ENCODE peak calls at places on chromosomes 11 and 22, in six cellular contexts. M is AG04450; O is CD4-positive, alpha-beta T cell; W is GM23338; K is Caco-2; Z is HFFc6. V is an unnamed sample.

GRCh38 chr22:49415219-49415951 is 412.3 kb downstream of the BRD1 start:
- DNase-seq in M (no peak), O (no peak), W (no peak), K (no peak), Z (no peak), V (no peak)

GRCh38 chr11:43737194-43737575 is 56.6 kb downstream of the HSD17B12 start:
- DNase-seq in M (no peak), O (no peak), W (no peak), K (no peak), Z (no peak), V (no peak)

GRCh38 chr22:36422287-36423014 is 34.7 kb upstream of the MYH9 start:
- DNase-seq in M (no peak), O (no peak), W (no peak), K (peak), Z (no peak), V (no peak)

GRCh38 chr11:65646921-65647701 is 9.2 kb downstream of the SIPA1 start:
- DNase-seq in M (no peak), O (no peak), W (peak), K (peak), Z (no peak), V (peak)

GRCh38 chr11:27402450-27402849 is 39.4 kb upstream of the CCDC34 start:
- DNase-seq in M (no peak), O (no peak), W (no peak), K (no peak), Z (no peak), V (no peak)

GRCh38 chr11:57541099-57541670 is 3.8 kb downstream of the SMTNL1 start:
- DNase-seq in M (no peak), O (no peak), W (no peak), K (no peak), Z (no peak), V (no peak)

GRCh38 chr11:66414120-66414934 is 6.5 kb upstream of the NPAS4 start:
- DNase-seq in M (no peak), O (no peak), W (peak), K (no peak), Z (no peak), V (no peak)

GRCh38 chr11:101470414-101470813 is 113.4 kb downstream of the TRPC6 start:
- DNase-seq in M (no peak), O (no peak), W (no peak), K (peak), Z (no peak), V (no peak)

GRCh38 chr11:47552581-47553416 is at the start of gene CELF1:
- DNase-seq in M (peak), O (peak), W (peak), K (peak), Z (peak), V (peak)

GRCh38 chr11:47552086-47552580 is 799 bp downstream of the CELF1 start:
- DNase-seq in M (no peak), O (no peak), W (peak), K (peak), Z (peak), V (peak)

GRCh38 chr11:47550288-47551052 is 2.5 kb downstream of the CELF1 start:
- DNase-seq in M (no peak), O (no peak), W (no peak), K (no peak), Z (no peak), V (no peak)

GRCh38 chr11:47553417-47553746 is 450 bp upstream of the CELF1 start:
- DNase-seq in M (no peak), O (no peak), W (no peak), K (no peak), Z (peak), V (no peak)

DNA sequence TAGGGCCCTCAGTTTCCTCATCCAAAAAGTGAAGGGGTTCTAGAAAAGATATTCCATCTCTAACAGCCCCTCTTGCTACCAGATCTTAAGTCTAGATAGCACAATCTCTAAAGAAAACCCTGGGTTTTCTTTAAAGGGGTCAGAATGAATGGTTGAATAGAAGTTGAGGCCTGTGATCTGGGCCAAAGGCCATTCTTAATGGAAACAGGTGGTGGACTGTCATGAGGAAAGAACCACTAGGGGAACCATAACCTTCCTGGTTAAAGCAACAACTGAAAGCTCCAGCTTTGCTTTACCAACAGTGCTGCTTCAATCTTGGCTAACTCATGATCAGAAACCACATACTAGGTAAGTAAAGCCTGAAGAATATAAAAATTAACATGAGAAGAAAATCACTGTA is 1.8 kb downstream of the CELF1 start:
- DNase-seq in M (no peak), O (no peak), W (peak), K (peak), Z (peak), V (no peak)
- TF ChIP-seq CTCF in M (peak), O (peak), W (peak), K (peak), Z (peak), V (peak)

DNA sequence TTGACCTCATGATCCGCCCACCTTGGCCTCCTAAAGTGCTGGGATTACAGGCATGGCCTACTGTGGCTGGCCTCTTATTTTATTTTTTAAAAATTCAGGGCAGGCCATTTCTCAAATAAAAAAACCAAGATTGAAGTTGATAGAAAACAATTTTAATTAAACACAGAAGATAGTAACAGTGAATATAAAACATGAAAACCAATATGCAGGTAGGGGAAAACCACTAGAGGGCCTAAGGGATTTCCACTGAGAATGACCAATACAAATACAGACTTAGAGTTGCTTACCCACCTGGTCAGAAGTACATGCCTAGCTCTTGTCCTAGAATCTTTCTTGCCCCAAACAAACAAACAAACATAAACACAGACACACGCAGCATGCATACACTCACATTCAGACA is 1.7 kb upstream of the RTCB start:
- DNase-seq in M (peak), O (no peak), W (peak), K (peak), Z (peak), V (no peak)
- TF ChIP-seq CTCF in M (peak), O (no peak), W (peak), K (peak), Z (peak), V (peak)

GRCh38 chr11:340539-341512 is 20.2 kb upstream of the IFITM3 start:
- DNase-seq in M (no peak), O (no peak), W (peak), K (no peak), Z (no peak), V (no peak)
- TF ChIP-seq CTCF in M (no peak), O (no peak), W (no peak), K (no peak), Z (no peak), V (no peak)

GRCh38 chr11:16169541-16169940 is 186.8 kb downstream of the SOX6 start:
- DNase-seq in M (no peak), O (no peak), W (peak), K (no peak), Z (peak), V (no peak)
- TF ChIP-seq CTCF in M (peak), O (no peak), W (no peak), K (no peak), Z (peak), V (no peak)

DNA sequence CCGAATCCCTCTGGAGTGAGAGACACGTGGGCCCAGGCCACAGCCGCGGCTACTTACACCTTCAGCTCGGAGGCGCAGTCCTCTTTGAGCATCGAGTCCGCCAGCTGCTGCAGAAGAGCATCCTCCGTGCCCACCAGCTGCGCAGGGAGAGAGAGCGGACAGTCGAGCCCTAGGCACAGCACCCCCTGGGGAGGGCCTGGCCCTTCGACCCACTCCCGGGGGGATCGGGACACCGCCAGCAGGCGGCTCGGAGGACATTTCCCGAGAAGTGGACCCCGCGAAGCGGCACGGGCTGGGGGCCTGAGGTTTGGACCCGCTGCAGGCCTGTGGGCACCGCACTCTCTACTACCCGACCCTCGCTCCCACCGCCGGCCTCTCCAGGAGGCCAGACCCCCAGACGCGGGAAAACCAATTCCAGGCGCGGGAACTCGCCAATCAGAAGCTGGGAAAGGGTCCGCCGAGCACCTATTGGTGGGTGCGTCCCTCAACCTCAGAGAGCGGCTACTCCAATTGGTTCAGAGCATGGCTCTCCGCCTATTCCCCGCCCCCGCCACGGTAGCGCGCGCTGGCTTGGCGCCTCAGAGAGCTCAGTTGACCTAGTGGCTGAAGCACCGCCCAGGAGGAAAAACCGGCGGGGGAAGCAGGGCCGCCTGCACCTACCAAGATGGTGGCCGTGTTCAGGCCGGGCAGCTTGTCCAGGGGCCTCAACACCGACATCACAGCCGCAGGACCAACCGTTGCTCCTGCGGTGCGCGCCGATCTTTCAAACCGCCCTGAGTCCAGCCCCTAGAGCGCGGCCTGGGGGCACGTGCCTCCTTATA is at the start of gene CENPM:
- DNase-seq in M (peak), O (peak), W (peak), K (peak), Z (peak), V (peak)
- TF ChIP-seq CTCF in M (peak), O (peak), W (no peak), K (peak), Z (peak), V (no peak)

DNA sequence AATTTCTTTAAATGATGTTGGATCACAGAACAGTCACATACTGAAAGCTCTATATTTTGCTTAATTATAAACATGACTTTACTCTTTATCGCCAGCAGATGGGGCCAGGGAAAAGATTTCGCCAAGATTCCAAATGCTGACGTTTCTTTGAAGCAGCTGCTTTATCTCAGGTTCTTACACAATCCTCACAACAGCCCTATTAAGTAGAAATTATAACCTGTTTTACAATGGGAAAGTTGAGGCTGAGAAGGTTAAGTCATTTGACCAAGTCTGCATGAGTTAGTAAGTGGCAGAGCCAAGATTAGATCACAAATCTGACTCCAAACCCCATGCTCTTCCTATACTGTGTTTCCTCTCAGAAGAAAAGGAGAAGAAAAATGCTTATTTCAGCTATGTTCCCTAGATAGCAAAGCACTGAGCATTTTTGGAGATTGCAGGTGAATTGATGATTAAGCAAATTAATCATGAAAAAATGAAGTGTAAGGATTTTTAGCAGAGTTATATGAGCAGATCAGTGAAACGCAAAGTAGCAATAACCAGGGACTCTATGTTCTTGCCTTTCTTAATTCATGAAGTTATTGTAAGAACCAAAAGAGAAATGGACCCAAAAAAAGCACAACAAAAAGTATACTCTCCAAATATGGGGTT is 79.0 kb downstream of the AASDHPPT start:
- DNase-seq in M (peak), O (no peak), W (peak), K (peak), Z (peak), V (no peak)
- TF ChIP-seq CTCF in M (peak), O (peak), W (peak), K (peak), Z (peak), V (peak)

GRCh38 chr22:22810018-22810427 is 77.6 kb upstream of the IGLL5 start:
- DNase-seq in M (no peak), O (peak), W (no peak), K (peak), Z (no peak), V (no peak)
- TF ChIP-seq CTCF in M (peak), O (no peak), W (peak), K (peak), Z (no peak), V (no peak)

GRCh38 chr11:62715150-62716130 is 8.0 kb downstream of the GNG3 start:
- DNase-seq in M (no peak), O (no peak), W (peak), K (no peak), Z (no peak), V (no peak)

GRCh38 chr11:62712413-62712812 is 4.9 kb downstream of the GNG3 start:
- DNase-seq in M (no peak), O (no peak), W (no peak), K (no peak), Z (no peak), V (no peak)

GRCh38 chr11:62716206-62716605 is 8.7 kb downstream of the GNG3 start:
- DNase-seq in M (no peak), O (no peak), W (no peak), K (no peak), Z (no peak), V (no peak)

GRCh38 chr11:62712861-62713260 is 5.4 kb downstream of the GNG3 start:
- DNase-seq in M (no peak), O (no peak), W (no peak), K (no peak), Z (no peak), V (no peak)

DNA sequence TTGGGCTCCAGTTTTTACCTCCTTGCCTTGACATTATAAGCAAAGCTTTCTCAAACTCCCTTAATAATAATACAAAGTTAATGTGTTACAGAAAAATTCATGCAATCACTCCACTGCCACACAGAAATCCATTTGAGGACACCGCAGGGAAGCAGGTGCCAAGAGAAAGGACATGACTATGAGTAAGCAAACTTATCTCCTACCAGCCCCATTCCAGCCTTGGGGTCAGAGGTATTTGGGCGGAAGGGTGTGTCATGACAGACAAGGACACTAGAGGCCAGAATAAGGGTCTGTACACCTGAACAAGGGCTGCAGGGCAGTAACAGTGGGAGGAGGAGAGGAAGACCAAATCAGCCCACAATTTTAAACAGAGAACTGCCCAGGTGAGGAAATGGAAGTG is 5.9 kb downstream of the GNG3 start:
- DNase-seq in M (no peak), O (no peak), W (no peak), K (peak), Z (no peak), V (no peak)
- TF ChIP-seq CTCF in M (no peak), O (no peak), W (no peak), K (peak), Z (no peak), V (no peak)

GRCh38 chr22:46131151-46131587 is 19.2 kb upstream of the PPARA start:
- DNase-seq in M (no peak), O (no peak), W (peak), K (no peak), Z (no peak), V (no peak)
- TF ChIP-seq CTCF in M (peak), O (no peak), W (peak), K (peak), Z (peak), V (peak)

GRCh38 chr22:45552580-45553332 is 50.1 kb downstream of the FBLN1 start:
- DNase-seq in M (peak), O (no peak), W (peak), K (no peak), Z (peak), V (peak)
- TF ChIP-seq CTCF in M (peak), O (no peak), W (peak), K (no peak), Z (peak), V (no peak)

V was measured in glutamatergic neuron.